ENCODE peak calls at places on chromosomes 7 and 10, in nine cellular contexts. One of them, this sample, is unnamed.

GRCh38 chr7:11212816-11213215 is 239.1 kb downstream of the PHF14 start:
- DNase-seq in substantia nigra: no peak
- DNase-seq in stimulated activated CD8-positive, alpha-beta memory T cell treated with anti-CD3 and anti-CD28 coated beads, Interleukin-12 subunit alpha, Interleukin-12 subunit beta, amount 100 ng/mL, for 1 hour: no peak
- DNase-seq in CD14-positive monocyte: no peak
- DNase-seq in amygdala: no peak
- DNase-seq in posterior vena cava: no peak
- DNase-seq in smooth muscle cell of the brain vasculature: no peak
- DNase-seq in fibroblast of mammary gland: no peak
- DNase-seq in AG10803: peak; percentile 63
- DNase-seq in this sample: no peak

GRCh38 chr7:157663061-157663863 is 326.5 kb downstream of the DNAJB6 start:
- DNase-seq in substantia nigra: no peak
- DNase-seq in stimulated activated CD8-positive, alpha-beta memory T cell treated with anti-CD3 and anti-CD28 coated beads, Interleukin-12 subunit alpha, Interleukin-12 subunit beta, amount 100 ng/mL, for 1 hour: no peak
- DNase-seq in CD14-positive monocyte: peak; percentile 13
- DNase-seq in amygdala: no peak
- DNase-seq in posterior vena cava: peak; percentile 83
- DNase-seq in smooth muscle cell of the brain vasculature: no peak
- DNase-seq in fibroblast of mammary gland: peak; percentile 15
- DNase-seq in AG10803: no peak
- DNase-seq in this sample: no peak

GRCh38 chr7:130668258-130669050 is at the start of gene COPG2:
- DNase-seq in substantia nigra: peak; percentile 59
- DNase-seq in stimulated activated CD8-positive, alpha-beta memory T cell treated with anti-CD3 and anti-CD28 coated beads, Interleukin-12 subunit alpha, Interleukin-12 subunit beta, amount 100 ng/mL, for 1 hour: peak; percentile 56
- DNase-seq in CD14-positive monocyte: peak; percentile 60
- DNase-seq in amygdala: peak; percentile 63
- DNase-seq in posterior vena cava: peak; percentile 94
- DNase-seq in smooth muscle cell of the brain vasculature: peak; percentile 49
- DNase-seq in fibroblast of mammary gland: peak; percentile 66
- DNase-seq in AG10803: peak; percentile 77
- DNase-seq in this sample: peak; percentile 35

GRCh38 chr7:103113164-103113563 is 35.7 kb downstream of the NAPEPLD start:
- DNase-seq in substantia nigra: no peak
- DNase-seq in stimulated activated CD8-positive, alpha-beta memory T cell treated with anti-CD3 and anti-CD28 coated beads, Interleukin-12 subunit alpha, Interleukin-12 subunit beta, amount 100 ng/mL, for 1 hour: no peak
- DNase-seq in CD14-positive monocyte: no peak
- DNase-seq in amygdala: no peak
- DNase-seq in posterior vena cava: no peak
- DNase-seq in smooth muscle cell of the brain vasculature: no peak
- DNase-seq in fibroblast of mammary gland: peak; percentile 93
- DNase-seq in AG10803: peak; percentile 96
- DNase-seq in this sample: peak; percentile 38

GRCh38 chr7:158858592-158859503 is 2.5 kb downstream of the DYNC2I1 start:
- DNase-seq in substantia nigra: no peak
- DNase-seq in stimulated activated CD8-positive, alpha-beta memory T cell treated with anti-CD3 and anti-CD28 coated beads, Interleukin-12 subunit alpha, Interleukin-12 subunit beta, amount 100 ng/mL, for 1 hour: no peak
- DNase-seq in CD14-positive monocyte: no peak
- DNase-seq in amygdala: no peak
- DNase-seq in posterior vena cava: no peak
- DNase-seq in smooth muscle cell of the brain vasculature: no peak
- DNase-seq in fibroblast of mammary gland: no peak
- DNase-seq in AG10803: no peak
- DNase-seq in this sample: no peak

GRCh38 chr10:22369433-22370072 is 24.3 kb downstream of the SPAG6 start:
- DNase-seq in substantia nigra: no peak
- DNase-seq in stimulated activated CD8-positive, alpha-beta memory T cell treated with anti-CD3 and anti-CD28 coated beads, Interleukin-12 subunit alpha, Interleukin-12 subunit beta, amount 100 ng/mL, for 1 hour: no peak
- DNase-seq in CD14-positive monocyte: peak; percentile 50
- DNase-seq in amygdala: no peak
- DNase-seq in posterior vena cava: no peak
- DNase-seq in smooth muscle cell of the brain vasculature: no peak
- DNase-seq in fibroblast of mammary gland: peak; percentile 62
- DNase-seq in AG10803: no peak
- DNase-seq in this sample: no peak

GRCh38 chr10:70513848-70514309 is 35.3 kb downstream of the PALD1 start:
- DNase-seq in substantia nigra: no peak
- DNase-seq in stimulated activated CD8-positive, alpha-beta memory T cell treated with anti-CD3 and anti-CD28 coated beads, Interleukin-12 subunit alpha, Interleukin-12 subunit beta, amount 100 ng/mL, for 1 hour: no peak
- DNase-seq in CD14-positive monocyte: no peak
- DNase-seq in amygdala: no peak
- DNase-seq in posterior vena cava: no peak
- DNase-seq in smooth muscle cell of the brain vasculature: no peak
- DNase-seq in fibroblast of mammary gland: no peak
- DNase-seq in AG10803: no peak
- DNase-seq in this sample: no peak

GRCh38 chr10:98047009-98047741 is 16.8 kb upstream of the CRTAC1 start:
- DNase-seq in substantia nigra: peak; percentile 74
- DNase-seq in stimulated activated CD8-positive, alpha-beta memory T cell treated with anti-CD3 and anti-CD28 coated beads, Interleukin-12 subunit alpha, Interleukin-12 subunit beta, amount 100 ng/mL, for 1 hour: no peak
- DNase-seq in CD14-positive monocyte: no peak
- DNase-seq in amygdala: no peak
- DNase-seq in posterior vena cava: no peak
- DNase-seq in smooth muscle cell of the brain vasculature: no peak
- DNase-seq in fibroblast of mammary gland: no peak
- DNase-seq in AG10803: no peak
- DNase-seq in this sample: no peak

GRCh38 chr10:28530751-28531150 is 2.2 kb upstream of the WAC start:
- DNase-seq in substantia nigra: no peak
- DNase-seq in stimulated activated CD8-positive, alpha-beta memory T cell treated with anti-CD3 and anti-CD28 coated beads, Interleukin-12 subunit alpha, Interleukin-12 subunit beta, amount 100 ng/mL, for 1 hour: no peak
- DNase-seq in CD14-positive monocyte: no peak
- DNase-seq in amygdala: no peak
- DNase-seq in posterior vena cava: no peak
- DNase-seq in smooth muscle cell of the brain vasculature: no peak
- DNase-seq in fibroblast of mammary gland: peak; percentile 33
- DNase-seq in AG10803: peak; percentile 8
- DNase-seq in this sample: no peak

GRCh38 chr7:1131471-1132265 is 28.3 kb downstream of the ZFAND2A start:
- DNase-seq in substantia nigra: no peak
- DNase-seq in stimulated activated CD8-positive, alpha-beta memory T cell treated with anti-CD3 and anti-CD28 coated beads, Interleukin-12 subunit alpha, Interleukin-12 subunit beta, amount 100 ng/mL, for 1 hour: no peak
- DNase-seq in CD14-positive monocyte: no peak
- DNase-seq in amygdala: no peak
- DNase-seq in posterior vena cava: no peak
- DNase-seq in smooth muscle cell of the brain vasculature: no peak
- DNase-seq in fibroblast of mammary gland: no peak
- DNase-seq in AG10803: no peak
- DNase-seq in this sample: no peak

GRCh38 chr10:13925924-13926435 is 339.2 kb downstream of the PRPF18 start:
- DNase-seq in substantia nigra: no peak
- DNase-seq in stimulated activated CD8-positive, alpha-beta memory T cell treated with anti-CD3 and anti-CD28 coated beads, Interleukin-12 subunit alpha, Interleukin-12 subunit beta, amount 100 ng/mL, for 1 hour: no peak
- DNase-seq in CD14-positive monocyte: no peak
- DNase-seq in amygdala: no peak
- DNase-seq in posterior vena cava: no peak
- DNase-seq in smooth muscle cell of the brain vasculature: no peak
- DNase-seq in fibroblast of mammary gland: no peak
- DNase-seq in AG10803: no peak
- DNase-seq in this sample: no peak